ENCODE peak calls at places on chromosome 5, in six cellular contexts. I is A549, D is HepG2, X is endothelial cell of umbilical vein, K is K562, E is GM12878. H is an unnamed sample.

GRCh38 chr5:134574521-134574920 is 49.1 kb downstream of the JADE2 start:
- DNase-seq in I (no peak), E (no peak), D (no peak), X (no peak), K (no peak), H (no peak)

GRCh38 chr5:112415552-112415951 is 3.5 kb downstream of the EPB41L4A start:
- DNase-seq in E (no peak), K (no peak), D (no peak), I (no peak), X (no peak), H (no peak)

GRCh38 chr5:7762267-7762666 is 88.7 kb downstream of the CFAP90 start:
- DNase-seq in K (no peak), I (no peak), E (no peak), D (no peak), X (no peak), H (no peak)

GRCh38 chr5:127203818-127204217 is 86.8 kb upstream of the MEGF10 start:
- DNase-seq in X (no peak), D (no peak), I (no peak), K (no peak), E (no peak), H (peak; percentile 59)

GRCh38 chr5:135141303-135142268 is 107.6 kb upstream of the PITX1 start:
- DNase-seq in E (no peak), D (peak; percentile 74), X (no peak), I (peak; percentile 80), K (peak; percentile 37), H (no peak)

GRCh38 chr5:10987881-10988504 is 227.0 kb upstream of the DAP start:
- DNase-seq in I (peak; percentile 56), X (peak; percentile 20), E (no peak), K (peak; percentile 81), D (peak; percentile 43), H (peak; percentile 62)

GRCh38 chr5:157575096-157575872 is at the start of gene ADAM19:
- DNase-seq in I (peak; percentile 39), X (peak; percentile 68), D (no peak), K (peak; percentile 67), E (no peak), H (no peak)

GRCh38 chr5:177984565-177985166 is 11.4 kb downstream of the PROP1 start:
- DNase-seq in E (no peak), D (no peak), I (no peak), X (no peak), K (no peak), H (no peak)

GRCh38 chr5:134634227-134634626 is 1.6 kb upstream of the SAR1B start:
- DNase-seq in K (no peak), E (no peak), X (no peak), I (no peak), D (no peak), H (no peak)

GRCh38 chr5:77937015-77937908 is 161.1 kb upstream of the TBCA start:
- DNase-seq in K (no peak), E (peak; percentile 52), D (no peak), X (no peak), I (no peak), H (peak; percentile 46)

GRCh38 chr5:122839731-122840130 is 5.7 kb upstream of the SNX24 start:
- DNase-seq in K (no peak), I (no peak), X (no peak), E (no peak), D (no peak), H (no peak)

GRCh38 chr5:57488308-57488955 is 5.8 kb upstream of the ACTBL2 start:
- DNase-seq in E (no peak), X (peak; percentile 91), K (no peak), I (no peak), D (no peak), H (no peak)

GRCh38 chr5:15717002-15717401 is 217.0 kb downstream of the FBXL7 start:
- DNase-seq in X (peak; percentile 41), K (no peak), E (no peak), D (no peak), I (no peak), H (no peak)

GRCh38 chr5:176132471-176133288 is 105.5 kb upstream of the SIMC1 start:
- DNase-seq in I (no peak), D (no peak), K (no peak), X (no peak), E (no peak), H (no peak)

GRCh38 chr5:57194653-57195052 is 20.8 kb downstream of the GPBP1 start:
- DNase-seq in I (no peak), D (no peak), K (no peak), X (no peak), E (no peak), H (no peak)

GRCh38 chr5:175652741-175653663 is 4.9 kb upstream of the HRH2 start:
- DNase-seq in I (no peak), K (no peak), X (no peak), D (no peak), E (no peak), H (peak; percentile 59)

GRCh38 chr5:97918614-97919013 is 735.6 kb upstream of the RIOK2 start:
- DNase-seq in E (no peak), I (no peak), K (no peak), X (no peak), D (no peak), H (no peak)

GRCh38 chr5:1722877-1723276 is 76.8 kb downstream of the MRPL36 start:
- DNase-seq in I (no peak), D (no peak), K (no peak), E (no peak), X (no peak), H (no peak)

GRCh38 chr5:87787640-87788039 is 374.9 kb upstream of the CCNH start:
- DNase-seq in X (no peak), I (no peak), K (no peak), D (no peak), E (no peak), H (no peak)

DNA sequence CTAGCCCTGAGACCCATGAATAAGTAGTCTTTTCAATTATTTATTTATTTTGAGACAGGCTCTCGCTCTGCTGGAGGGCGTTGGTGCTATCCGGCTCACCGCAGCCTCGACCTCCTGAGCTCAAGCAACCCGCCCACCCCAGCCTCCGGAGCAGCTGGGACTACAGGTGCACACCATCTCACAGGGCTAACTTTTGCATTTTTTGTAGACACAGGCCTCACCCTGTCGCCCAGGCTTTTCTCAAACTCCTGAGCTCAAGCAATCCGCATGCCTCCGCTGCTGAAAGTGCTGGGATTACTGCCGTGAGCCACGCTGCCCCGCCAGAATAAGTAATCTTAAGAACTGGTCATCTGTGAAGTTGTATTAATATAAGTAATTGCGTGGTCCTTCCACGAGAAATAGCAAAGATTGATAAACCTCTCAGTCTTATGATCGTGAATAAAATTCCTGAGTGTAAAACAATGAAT is 1.6 kb downstream of the ANXA2R start:
- DNase-seq in X (no peak), I (no peak), E (no peak), D (no peak), K (no peak), H (peak; percentile 72)
- TF ChIP-seq MAX in X (no peak), I (no peak), E (no peak), D (no peak), K (no peak), H (no peak)

GRCh38 chr5:143113461-143113860 is 290.0 kb downstream of the NR3C1 start:
- DNase-seq in K (no peak), D (no peak), E (no peak), X (no peak), I (no peak), H (no peak)

GRCh38 chr5:143114481-143114880 is 289.0 kb downstream of the NR3C1 start:
- DNase-seq in D (no peak), I (no peak), E (no peak), X (no peak), K (no peak), H (no peak)

GRCh38 chr5:143111799-143112198 is 291.7 kb downstream of the NR3C1 start:
- DNase-seq in E (no peak), X (no peak), D (no peak), K (no peak), I (no peak), H (no peak)

GRCh38 chr5:143108498-143109128 is 294.9 kb downstream of the NR3C1 start:
- DNase-seq in D (peak; percentile 39), X (peak; percentile 24), E (no peak), K (no peak), I (no peak), H (no peak)

GRCh38 chr5:143110591-143110990 is 292.9 kb downstream of the NR3C1 start:
- DNase-seq in I (no peak), K (no peak), E (no peak), X (no peak), D (no peak), H (no peak)
- TF ChIP-seq MYC in I (no peak), K (no peak), E (no peak), X (no peak), D (no peak), H (no peak)

GRCh38 chr5:143708672-143709071 is 103.3 kb upstream of the HMHB1 start:
- DNase-seq in D (no peak), K (no peak), I (no peak), X (no peak), E (no peak), H (no peak)

GRCh38 chr5:143703659-143704058 is 108.3 kb upstream of the HMHB1 start:
- DNase-seq in K (no peak), D (no peak), I (no peak), X (no peak), E (no peak), H (no peak)

GRCh38 chr5:143713331-143714032 is 98.5 kb upstream of the HMHB1 start:
- DNase-seq in E (no peak), I (no peak), D (no peak), X (no peak), K (no peak), H (no peak)

GRCh38 chr5:143705416-143705815 is 106.5 kb upstream of the HMHB1 start:
- DNase-seq in E (no peak), D (no peak), K (no peak), X (no peak), I (no peak), H (no peak)

GRCh38 chr5:143707797-143708196 is 104.2 kb upstream of the HMHB1 start:
- DNase-seq in K (no peak), E (no peak), D (no peak), X (no peak), I (no peak), H (no peak)
- TF ChIP-seq MAX in K (no peak), E (no peak), D (no peak), X (no peak), I (no peak), H (no peak)

GRCh38 chr5:61919920-61920319 is 386.1 kb upstream of the KIF2A start:
- DNase-seq in E (no peak), K (no peak), I (peak; percentile 60), X (no peak), D (peak; percentile 56), H (no peak)

GRCh38 chr5:61916621-61917620 is 389.1 kb upstream of the KIF2A start:
- DNase-seq in E (no peak), K (no peak), I (peak; percentile 33), D (no peak), X (no peak), H (no peak)

GRCh38 chr5:61924251-61924650 is 381.8 kb upstream of the KIF2A start:
- DNase-seq in I (no peak), K (no peak), E (no peak), D (no peak), X (no peak), H (no peak)

GRCh38 chr5:61915646-61916045 is 390.4 kb upstream of the KIF2A start:
- DNase-seq in K (no peak), I (no peak), D (no peak), X (no peak), E (no peak), H (no peak)

DNA sequence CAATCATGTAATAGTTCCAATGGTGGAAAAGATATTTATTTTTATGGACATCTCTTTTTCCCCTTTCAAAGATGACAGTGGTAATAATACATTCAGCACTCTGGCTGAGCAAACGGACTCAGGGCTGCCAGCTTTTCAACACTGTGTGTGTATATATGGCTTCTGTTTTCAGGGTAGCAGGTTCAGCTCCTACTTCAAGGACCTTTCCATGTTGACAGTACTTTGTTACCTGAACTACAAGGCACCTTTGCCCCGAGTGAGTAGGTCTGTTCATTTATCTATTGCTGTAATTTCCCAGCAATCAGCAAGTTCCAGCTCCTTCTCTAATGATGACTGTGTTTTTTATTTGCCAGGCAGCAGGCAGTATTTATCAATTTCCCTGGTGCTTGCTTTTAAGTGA is 387.4 kb upstream of the KIF2A start:
- DNase-seq in I (no peak), K (no peak), X (no peak), E (no peak), D (no peak), H (no peak)
- TF ChIP-seq MYC in I (no peak), K (no peak), X (no peak), E (no peak), D (no peak), H (no peak)